ENCODE peak calls at places on chromosomes 6 and 20, in eight cellular contexts. One of them, this sample, is unnamed.

GRCh38 chr6:141598487-141598886 is 534.2 kb upstream of the GJE1 start:
- DNase-seq in H9: no peak
- DNase-seq in neural progenitor cell: no peak
- DNase-seq in endothelial cell of umbilical vein: peak
- DNase-seq in mesenchymal stem cell: peak
- DNase-seq in mammary epithelial cell: peak
- DNase-seq in GM23248: peak
- DNase-seq in astrocyte: peak
- DNase-seq in this sample: peak

GRCh38 chr6:118931436-118931835 is 3.5 kb downstream of the MCM9 start:
- DNase-seq in astrocyte: peak
- DNase-seq in mammary epithelial cell: peak
- DNase-seq in mesenchymal stem cell: no peak
- DNase-seq in endothelial cell of umbilical vein: no peak
- DNase-seq in GM23248: no peak
- DNase-seq in H9: no peak
- DNase-seq in neural progenitor cell: no peak
- DNase-seq in this sample: no peak

GRCh38 chr20:52529856-52530255 is 338.3 kb upstream of the ZFP64 start:
- DNase-seq in neural progenitor cell: no peak
- DNase-seq in astrocyte: peak
- DNase-seq in endothelial cell of umbilical vein: no peak
- DNase-seq in H9: no peak
- DNase-seq in mesenchymal stem cell: peak
- DNase-seq in GM23248: peak
- DNase-seq in mammary epithelial cell: no peak
- DNase-seq in this sample: peak

GRCh38 chr20:36676701-36677421 is 30.9 kb upstream of the SLA2 start:
- DNase-seq in neural progenitor cell: peak
- DNase-seq in endothelial cell of umbilical vein: no peak
- DNase-seq in H9: peak
- DNase-seq in GM23248: no peak
- DNase-seq in mammary epithelial cell: no peak
- DNase-seq in astrocyte: no peak
- DNase-seq in mesenchymal stem cell: peak
- DNase-seq in this sample: no peak

GRCh38 chr6:161152904-161153662 is 120.8 kb downstream of the AGPAT4 start:
- DNase-seq in astrocyte: no peak
- DNase-seq in mammary epithelial cell: no peak
- DNase-seq in GM23248: peak
- DNase-seq in neural progenitor cell: no peak
- DNase-seq in mesenchymal stem cell: no peak
- DNase-seq in H9: no peak
- DNase-seq in endothelial cell of umbilical vein: no peak
- DNase-seq in this sample: peak

GRCh38 chr6:134097114-134097707 is 44.8 kb upstream of the SLC2A12 start:
- DNase-seq in mesenchymal stem cell: peak
- DNase-seq in neural progenitor cell: peak
- DNase-seq in mammary epithelial cell: peak
- DNase-seq in H9: peak
- DNase-seq in GM23248: peak
- DNase-seq in astrocyte: peak
- DNase-seq in endothelial cell of umbilical vein: peak
- DNase-seq in this sample: peak

GRCh38 chr6:138493413-138493812 is 5.9 kb downstream of the NHSL1 start:
- DNase-seq in endothelial cell of umbilical vein: no peak
- DNase-seq in mesenchymal stem cell: peak
- DNase-seq in neural progenitor cell: peak
- DNase-seq in mammary epithelial cell: peak
- DNase-seq in astrocyte: peak
- DNase-seq in GM23248: peak
- DNase-seq in H9: peak
- DNase-seq in this sample: peak

GRCh38 chr6:69216127-69216526 is 580.7 kb downstream of the LMBRD1 start:
- DNase-seq in mammary epithelial cell: no peak
- DNase-seq in H9: no peak
- DNase-seq in endothelial cell of umbilical vein: no peak
- DNase-seq in mesenchymal stem cell: no peak
- DNase-seq in neural progenitor cell: no peak
- DNase-seq in astrocyte: no peak
- DNase-seq in GM23248: no peak
- DNase-seq in this sample: no peak

GRCh38 chr6:98779618-98780017 is 54.8 kb upstream of the POU3F2 start:
- DNase-seq in neural progenitor cell: no peak
- DNase-seq in GM23248: no peak
- DNase-seq in mesenchymal stem cell: no peak
- DNase-seq in H9: no peak
- DNase-seq in endothelial cell of umbilical vein: no peak
- DNase-seq in astrocyte: no peak
- DNase-seq in mammary epithelial cell: no peak
- DNase-seq in this sample: no peak

GRCh38 chr6:139588076-139588639 is 213.7 kb upstream of the CITED2 start:
- DNase-seq in mesenchymal stem cell: peak
- DNase-seq in neural progenitor cell: peak
- DNase-seq in H9: no peak
- DNase-seq in astrocyte: peak
- DNase-seq in mammary epithelial cell: peak
- DNase-seq in endothelial cell of umbilical vein: peak
- DNase-seq in GM23248: peak
- DNase-seq in this sample: peak

GRCh38 chr20:14928083-14928482 is 590.7 kb upstream of the FLRT3 start:
- DNase-seq in neural progenitor cell: no peak
- DNase-seq in mesenchymal stem cell: no peak
- DNase-seq in H9: no peak
- DNase-seq in astrocyte: no peak
- DNase-seq in endothelial cell of umbilical vein: no peak
- DNase-seq in GM23248: no peak
- DNase-seq in mammary epithelial cell: no peak
- DNase-seq in this sample: no peak

GRCh38 chr20:51624157-51624731 is 81.7 kb upstream of the NFATC2 start:
- DNase-seq in endothelial cell of umbilical vein: peak
- DNase-seq in GM23248: peak
- DNase-seq in mesenchymal stem cell: peak
- DNase-seq in mammary epithelial cell: peak
- DNase-seq in H9: peak
- DNase-seq in astrocyte: peak
- DNase-seq in neural progenitor cell: peak
- DNase-seq in this sample: peak

GRCh38 chr6:29631860-29632731 is 887 bp downstream of the GABBR1 start:
- DNase-seq in mammary epithelial cell: peak
- DNase-seq in H9: peak
- DNase-seq in neural progenitor cell: peak
- DNase-seq in endothelial cell of umbilical vein: peak
- DNase-seq in astrocyte: peak
- DNase-seq in mesenchymal stem cell: peak
- DNase-seq in GM23248: peak
- DNase-seq in this sample: peak

GRCh38 chr6:31582230-31582601 is at the start of gene LTB:
- DNase-seq in mammary epithelial cell: no peak
- DNase-seq in astrocyte: no peak
- DNase-seq in neural progenitor cell: no peak
- DNase-seq in mesenchymal stem cell: no peak
- DNase-seq in H9: no peak
- DNase-seq in endothelial cell of umbilical vein: no peak
- DNase-seq in GM23248: no peak
- DNase-seq in this sample: no peak

GRCh38 chr6:99801805-99802204 is 192.2 kb downstream of the MCHR2 start:
- DNase-seq in mammary epithelial cell: no peak
- DNase-seq in H9: no peak
- DNase-seq in mesenchymal stem cell: no peak
- DNase-seq in endothelial cell of umbilical vein: no peak
- DNase-seq in astrocyte: no peak
- DNase-seq in GM23248: no peak
- DNase-seq in neural progenitor cell: no peak
- DNase-seq in this sample: no peak

DNA sequence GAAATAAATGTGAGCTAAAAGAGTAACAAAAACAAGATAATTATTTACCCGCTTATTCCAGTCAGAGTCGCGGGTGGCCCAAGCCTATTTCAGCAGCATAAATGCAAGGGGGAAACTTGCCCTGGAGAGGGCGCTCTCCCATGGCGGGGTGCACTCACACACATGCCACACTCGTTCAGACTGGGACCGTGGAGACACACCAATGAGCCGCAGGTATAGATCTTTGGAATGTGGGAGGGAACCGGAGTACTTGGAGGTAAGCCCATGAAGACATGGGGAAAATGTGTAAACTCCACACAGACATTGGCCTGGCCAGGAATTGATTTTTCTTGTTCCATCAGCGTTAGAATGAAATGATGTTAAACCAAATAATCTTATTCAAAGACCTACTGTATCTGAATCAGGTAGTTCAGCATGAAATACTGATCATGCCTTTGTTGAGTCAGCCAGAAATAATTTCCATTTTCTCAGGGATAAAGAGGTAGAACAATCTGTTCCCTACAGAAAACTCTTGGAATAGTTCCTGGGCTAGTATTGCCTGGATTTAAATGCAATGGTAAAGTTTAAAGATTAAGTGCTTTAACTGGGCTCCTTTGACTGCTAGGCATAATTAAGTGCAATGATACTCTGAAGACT is 191.5 kb downstream of the MCHR2 start:
- DNase-seq in neural progenitor cell: peak
- DNase-seq in endothelial cell of umbilical vein: no peak
- DNase-seq in astrocyte: no peak
- DNase-seq in GM23248: no peak
- DNase-seq in mesenchymal stem cell: no peak
- DNase-seq in H9: peak
- DNase-seq in mammary epithelial cell: peak
- DNase-seq in this sample: no peak
- H3K27ac ChIP-seq in neural progenitor cell: no peak
- H3K27ac ChIP-seq in endothelial cell of umbilical vein: no peak
- H3K27ac ChIP-seq in astrocyte: no peak
- H3K27ac ChIP-seq in GM23248: no peak
- H3K27ac ChIP-seq in mesenchymal stem cell: no peak
- H3K27ac ChIP-seq in H9: no peak
- H3K27ac ChIP-seq in mammary epithelial cell: no peak
- H3K27ac ChIP-seq in this sample: no peak

DNA sequence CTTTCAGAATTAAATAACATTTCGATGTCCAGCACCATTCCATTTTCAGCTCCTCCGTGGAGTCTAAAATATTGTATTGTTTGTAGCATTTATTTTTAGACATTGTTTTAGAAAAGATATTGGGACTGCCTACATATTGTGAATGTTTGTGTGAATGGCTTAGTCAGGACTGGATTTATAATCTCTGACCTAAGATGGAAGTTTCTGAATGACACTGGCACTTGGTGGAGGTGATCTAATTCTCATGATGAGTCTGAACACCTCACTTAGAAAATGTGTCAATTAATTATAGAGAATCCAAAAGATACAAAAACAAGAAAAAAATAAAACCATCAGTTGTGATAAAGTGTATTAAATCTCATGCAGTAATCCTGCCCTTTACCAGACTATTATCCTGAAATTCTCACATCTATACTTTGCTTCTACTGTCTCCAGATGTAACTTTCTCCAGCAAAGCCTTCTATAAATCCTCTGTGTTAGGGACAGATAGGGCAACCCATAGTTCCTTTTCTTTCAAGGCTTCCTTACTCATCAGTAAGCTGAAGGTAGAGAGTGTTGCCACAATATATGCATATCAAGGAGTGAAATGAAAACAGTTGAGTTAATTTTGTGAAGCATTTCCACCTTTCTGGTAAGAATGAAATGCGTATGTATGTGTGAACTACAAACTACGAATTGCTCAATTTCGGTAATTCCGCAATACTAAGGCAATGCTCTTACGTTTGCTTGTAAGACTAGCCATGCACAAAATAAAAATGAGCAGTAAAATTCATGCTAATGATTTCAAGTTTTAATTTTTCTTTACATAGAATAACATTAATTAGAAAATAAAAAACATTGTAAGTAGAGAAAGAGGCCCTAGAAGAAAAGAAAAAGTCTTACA is 61.0 kb upstream of the HBS1L start:
- DNase-seq in GM23248: no peak
- DNase-seq in mammary epithelial cell: no peak
- DNase-seq in neural progenitor cell: no peak
- DNase-seq in H9: no peak
- DNase-seq in mesenchymal stem cell: peak
- DNase-seq in endothelial cell of umbilical vein: no peak
- DNase-seq in astrocyte: no peak
- DNase-seq in this sample: no peak
- H2AFZ ChIP-seq in GM23248: no peak
- H2AFZ ChIP-seq in mammary epithelial cell: no peak
- H2AFZ ChIP-seq in neural progenitor cell: no peak
- H2AFZ ChIP-seq in H9: no peak
- H2AFZ ChIP-seq in mesenchymal stem cell: no peak
- H2AFZ ChIP-seq in endothelial cell of umbilical vein: no peak
- H2AFZ ChIP-seq in astrocyte: no peak
- H2AFZ ChIP-seq in this sample: no peak

GRCh38 chr20:58895099-58895795 is 42.7 kb downstream of the GNAS start:
- DNase-seq in GM23248: peak
- DNase-seq in mesenchymal stem cell: no peak
- DNase-seq in endothelial cell of umbilical vein: no peak
- DNase-seq in mammary epithelial cell: no peak
- DNase-seq in astrocyte: no peak
- DNase-seq in neural progenitor cell: no peak
- DNase-seq in H9: no peak
- DNase-seq in this sample: no peak
- H3K4me2 ChIP-seq in GM23248: peak
- H3K4me2 ChIP-seq in mesenchymal stem cell: peak
- H3K4me2 ChIP-seq in endothelial cell of umbilical vein: peak
- H3K4me2 ChIP-seq in mammary epithelial cell: peak
- H3K4me2 ChIP-seq in astrocyte: peak
- H3K4me2 ChIP-seq in neural progenitor cell: peak
- H3K4me2 ChIP-seq in H9: peak
- H3K4me2 ChIP-seq in this sample: peak

GRCh38 chr20:35575958-35576357 is 34.1 kb downstream of the ERGIC3 start:
- DNase-seq in H9: no peak
- DNase-seq in neural progenitor cell: no peak
- DNase-seq in mammary epithelial cell: no peak
- DNase-seq in GM23248: no peak
- DNase-seq in endothelial cell of umbilical vein: no peak
- DNase-seq in mesenchymal stem cell: no peak
- DNase-seq in astrocyte: no peak
- DNase-seq in this sample: no peak
- H3K27ac ChIP-seq in H9: no peak
- H3K27ac ChIP-seq in neural progenitor cell: no peak
- H3K27ac ChIP-seq in mammary epithelial cell: no peak
- H3K27ac ChIP-seq in GM23248: no peak
- H3K27ac ChIP-seq in endothelial cell of umbilical vein: no peak
- H3K27ac ChIP-seq in mesenchymal stem cell: no peak
- H3K27ac ChIP-seq in astrocyte: no peak
- H3K27ac ChIP-seq in this sample: no peak

This sample was measured in fibroblast of lung.